ENCODE peak calls at places on chromosomes 3 and 15, in four cellular contexts. N is suprapubic skin, M is cardiac muscle cell, Q is type B pancreatic cell. K is an unnamed sample.
A peak's percentile ranks its signal among the peaks of the same experiment; 100 is the strongest.

GRCh38 chr3:137767146-137768020 is 3.3 kb downstream of the SOX14 start:
- DNase-seq in N (no peak), M (no peak), Q (no peak), K (no peak)

GRCh38 chr3:2921903-2922302 is 188.3 kb downstream of the IL5RA start:
- DNase-seq in N (no peak), Q (no peak), M (peak; percentile 38), K (no peak)

GRCh38 chr15:95880630-95881029 is 449.9 kb upstream of the NR2F2 start:
- DNase-seq in M (no peak), Q (no peak), N (no peak), K (no peak)

GRCh38 chr3:112512320-112512719 is 13.0 kb upstream of the BTLA start:
- DNase-seq in M (no peak), N (no peak), Q (no peak), K (no peak)

GRCh38 chr15:41825572-41826535 is 2.0 kb upstream of the JMJD7 start:
- DNase-seq in Q (no peak), N (no peak), M (no peak), K (no peak)

GRCh38 chr3:10011644-10012043 is 14.6 kb upstream of the FANCD2 start:
- DNase-seq in M (no peak), Q (no peak), N (no peak), K (no peak)

GRCh38 chr3:126441256-126441880 is 34.3 kb downstream of the ZXDC start:
- DNase-seq in Q (no peak), M (no peak), N (no peak), K (no peak)

GRCh38 chr15:93719941-93720351 is 511.4 kb upstream of the MCTP2 start:
- DNase-seq in M (no peak), N (no peak), Q (no peak), K (no peak)

GRCh38 chr15:67991706-67992105 is 62.4 kb upstream of the PIAS1 start:
- DNase-seq in N (no peak), M (no peak), Q (no peak), K (no peak)

GRCh38 chr3:65060904-65061303 is 373.1 kb upstream of the ADAMTS9 start:
- DNase-seq in Q (no peak), N (no peak), M (no peak), K (no peak)

GRCh38 chr3:157333551-157333991 is 103.1 kb upstream of the PTX3 start:
- DNase-seq in M (no peak), N (no peak), Q (no peak), K (no peak)

GRCh38 chr3:43071313-43071893 is 34.5 kb downstream of the POMGNT2 start:
- DNase-seq in M (no peak), Q (no peak), N (no peak), K (no peak)

GRCh38 chr3:102258666-102259227 is 176.1 kb upstream of the ZPLD1 start:
- DNase-seq in N (no peak), M (no peak), Q (no peak), K (no peak)

GRCh38 chr3:153959321-153959717 is 161.9 kb upstream of the ARHGEF26 start:
- DNase-seq in M (no peak), N (no peak), Q (no peak), K (no peak)

GRCh38 chr15:74795961-74796625 is 14.2 kb downstream of the CSK start:
- DNase-seq in M (no peak), N (no peak), Q (no peak), K (no peak)

GRCh38 chr3:152650177-152650576 is 184.8 kb upstream of the P2RY1 start:
- DNase-seq in M (no peak), Q (no peak), N (no peak), K (no peak)

GRCh38 chr15:67251318-67251717 is 3.1 kb downstream of the AAGAB start:
- DNase-seq in N (no peak), Q (no peak), M (no peak), K (no peak)

GRCh38 chr15:50945725-50946124 is 37.2 kb downstream of the AP4E1 start:
- DNase-seq in M (no peak), Q (no peak), N (no peak), K (no peak)

GRCh38 chr3:17258823-17259436 is 374.2 kb downstream of the PLCL2 start:
- DNase-seq in N (no peak), Q (no peak), M (peak; percentile 49), K (no peak)

GRCh38 chr3:67700596-67700995 is 46.2 kb upstream of the SUCLG2 start:
- DNase-seq in M (no peak), Q (no peak), N (no peak), K (no peak)

GRCh38 chr15:57218826-57219576 is 157.3 kb upstream of the CGNL1 start:
- DNase-seq in M (peak; percentile 44), Q (no peak), N (no peak), K (no peak)

GRCh38 chr3:87186631-87187159 is 40.4 kb upstream of the CHMP2B start:
- DNase-seq in N (no peak), M (no peak), Q (no peak), K (no peak)

GRCh38 chr3:17515445-17516227 is 226.8 kb downstream of the TBC1D5 start:
- DNase-seq in M (no peak), N (no peak), Q (no peak), K (no peak)

GRCh38 chr15:63860161-63860954 is 26.6 kb upstream of the HERC1 start:
- DNase-seq in Q (no peak), M (no peak), N (no peak), K (no peak)

GRCh38 chr3:72554689-72555088 is 293.6 kb downstream of the SHQ1 start:
- DNase-seq in N (no peak), M (no peak), Q (no peak), K (no peak)

GRCh38 chr3:78690806-78691205 is 1077.0 kb downstream of the ROBO1 start:
- DNase-seq in M (no peak), Q (no peak), N (no peak), K (no peak)

GRCh38 chr15:71044006-71044405 is 71.3 kb upstream of the THSD4 start:
- DNase-seq in Q (no peak), M (no peak), N (no peak), K (no peak)

GRCh38 chr3:170584585-170585007 is 1.3 kb downstream of the SLC7A14 start:
- DNase-seq in M (peak; percentile 94), N (no peak), Q (peak; percentile 82), K (peak; percentile 50)

GRCh38 chr3:14484741-14485140 is 55.4 kb downstream of the GRIP2 start:
- DNase-seq in N (no peak), M (no peak), Q (no peak), K (no peak)

GRCh38 chr3:171088984-171089754 is 62.6 kb upstream of the SLC2A2 start:
- DNase-seq in N (no peak), Q (no peak), M (no peak), K (no peak)

GRCh38 chr3:4734454-4734853 is 241.3 kb downstream of the ITPR1 start:
- DNase-seq in Q (no peak), N (no peak), M (no peak), K (no peak)

GRCh38 chr3:173825731-173826130 is 428.2 kb downstream of the NLGN1 start:
- DNase-seq in N (no peak), Q (no peak), M (no peak), K (no peak)

GRCh38 chr3:195003006-195003892 is 267.7 kb downstream of the XXYLT1 start:
- DNase-seq in N (peak; percentile 87), M (no peak), Q (peak; percentile 67), K (no peak)

GRCh38 chr15:38351466-38351865 is 98.8 kb downstream of the SPRED1 start:
- DNase-seq in M (no peak), N (no peak), Q (no peak), K (no peak)

GRCh38 chr3:69568926-69569325 is 170.3 kb upstream of the MITF start:
- DNase-seq in N (no peak), M (no peak), Q (no peak), K (no peak)

GRCh38 chr3:76024640-76025039 is 239.3 kb upstream of the ZNF717 start:
- DNase-seq in N (no peak), Q (no peak), M (peak; percentile 29), K (no peak)
- TF ChIP-seq CTCF in N (no peak), Q (peak; percentile 76), M (peak; percentile 18), K (no peak)

DNA sequence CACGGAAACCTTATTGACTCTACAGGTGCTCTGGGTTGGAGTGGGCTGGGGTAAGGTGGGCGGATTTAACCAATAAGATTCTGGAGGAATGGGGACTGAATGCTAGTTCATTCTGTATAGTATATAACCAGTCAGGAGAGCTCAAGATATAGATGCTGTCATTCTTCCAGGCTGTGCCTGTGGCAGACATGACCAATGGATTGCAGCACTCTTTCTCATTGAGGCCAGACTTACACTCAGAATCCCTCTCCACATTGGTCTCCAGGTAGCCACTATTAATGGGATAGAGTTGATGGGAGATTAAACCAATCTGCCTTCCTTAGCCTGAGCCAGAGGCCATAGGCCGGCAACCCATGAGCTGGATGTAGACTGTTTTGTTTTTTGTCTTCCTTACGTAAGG is 82.8 kb upstream of the MEF2A start:
- DNase-seq in N (no peak), Q (no peak), M (no peak), K (no peak)
- TF ChIP-seq CTCF in N (no peak), Q (no peak), M (no peak), K (no peak)

GRCh38 chr3:141052570-141053069 is 1.5 kb downstream of the SPSB4 start:
- DNase-seq in Q (no peak), N (no peak), M (peak; percentile 89), K (no peak)

GRCh38 chr3:141051641-141052569 is 758 bp downstream of the SPSB4 start:
- DNase-seq in N (no peak), M (peak; percentile 80), Q (no peak), K (no peak)

GRCh38 chr3:141050576-141050912 is 603 bp upstream of the SPSB4 start:
- DNase-seq in Q (no peak), M (no peak), N (no peak), K (no peak)

GRCh38 chr3:141049681-141050080 is 1.5 kb upstream of the SPSB4 start:
- DNase-seq in M (no peak), Q (no peak), N (no peak), K (no peak)

DNA sequence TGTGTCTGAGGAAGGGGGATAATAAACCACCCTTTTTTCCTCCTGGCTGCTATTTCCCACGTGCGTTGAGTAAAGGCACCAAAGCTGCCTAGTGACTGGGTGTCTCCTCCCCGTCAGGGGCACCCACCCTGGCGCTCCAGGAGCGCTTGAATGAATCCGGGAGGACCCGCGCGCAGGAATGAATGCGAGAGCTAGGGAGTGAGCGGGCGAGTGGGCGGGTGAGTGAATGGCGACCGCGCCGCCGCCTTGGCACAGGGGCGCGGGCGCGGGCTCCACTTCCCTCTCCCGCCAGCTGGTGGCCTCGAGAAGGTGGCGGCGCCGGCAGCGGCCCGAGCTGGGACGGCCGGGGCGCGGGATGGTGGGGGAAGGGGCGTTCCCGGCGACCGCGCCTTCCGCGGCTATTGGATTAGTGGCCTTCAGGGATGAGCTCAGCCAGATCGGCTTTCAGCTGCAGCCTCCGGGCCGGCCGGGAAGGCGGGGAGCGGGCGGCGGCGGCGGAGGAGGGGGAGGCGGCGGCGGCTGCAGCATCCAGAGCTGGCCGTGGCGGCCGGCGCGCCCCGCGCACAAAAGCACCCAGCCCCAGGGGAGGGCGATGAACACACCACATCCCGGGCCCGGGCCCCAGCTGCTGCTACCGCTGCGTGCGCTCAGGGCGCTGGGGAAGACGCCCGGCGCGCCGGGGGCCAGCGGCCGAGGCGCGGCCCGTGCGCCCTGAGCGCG is at the start of gene SPSB4:
- DNase-seq in Q (peak; percentile 89), N (no peak), M (peak; percentile 95), K (no peak)
- TF ChIP-seq CTCF in Q (peak; percentile 76), N (no peak), M (no peak), K (no peak)

DNA sequence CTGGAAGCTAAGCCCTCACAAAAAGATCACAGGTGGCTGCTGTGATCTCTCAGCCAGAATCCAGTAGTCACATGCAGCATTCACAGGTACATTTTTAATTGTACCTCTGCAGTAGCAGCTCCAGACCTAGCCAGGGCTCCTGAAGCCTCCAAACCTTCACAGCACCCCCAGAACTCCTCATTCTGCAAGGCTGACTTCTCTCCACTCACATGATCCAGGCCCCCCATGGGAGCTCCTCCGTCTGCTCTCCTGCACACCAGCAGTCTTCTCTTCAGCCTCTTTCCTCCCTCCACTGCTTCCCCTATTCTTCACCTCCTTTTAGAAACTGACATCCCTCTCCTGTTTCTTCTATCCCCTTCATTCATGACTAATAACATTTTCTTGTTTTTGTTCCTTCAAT is 13.2 kb upstream of the CPEB1 start:
- DNase-seq in M (no peak), N (peak; percentile 24), Q (no peak), K (no peak)
- TF ChIP-seq CTCF in M (no peak), N (no peak), Q (no peak), K (no peak)

K was measured in omental fat pad.